ENCODE peak calls at places on chromosome 22, in five cellular contexts. One of them, this sample, is unnamed.

GRCh38 chr22:32410459-32410858 is 1.6 kb downstream of the RTCB start:
- DNase-seq in ovary: no peak
- DNase-seq in uterus: no peak
- DNase-seq in K562: no peak
- DNase-seq in WERI-Rb-1: no peak
- DNase-seq in this sample: no peak

GRCh38 chr22:32395107-32395506 is 16.9 kb downstream of the RTCB start:
- DNase-seq in ovary: no peak
- DNase-seq in uterus: no peak
- DNase-seq in K562: no peak
- DNase-seq in WERI-Rb-1: no peak
- DNase-seq in this sample: no peak

GRCh38 chr22:31533391-31533790 is 37.1 kb downstream of the SFI1 start:
- DNase-seq in ovary: no peak
- DNase-seq in uterus: no peak
- DNase-seq in K562: no peak
- DNase-seq in WERI-Rb-1: no peak
- DNase-seq in this sample: no peak

GRCh38 chr22:43272869-43273318 is 70.3 kb downstream of the SCUBE1 start:
- DNase-seq in ovary: peak
- DNase-seq in uterus: no peak
- DNase-seq in K562: peak
- DNase-seq in WERI-Rb-1: no peak
- DNase-seq in this sample: no peak

GRCh38 chr22:23124611-23125511 is 16.9 kb downstream of the RSPH14 start:
- DNase-seq in ovary: peak
- DNase-seq in uterus: no peak
- DNase-seq in K562: no peak
- DNase-seq in WERI-Rb-1: no peak
- DNase-seq in this sample: no peak

GRCh38 chr22:46593211-46593676 is 26.9 kb upstream of the GRAMD4 start:
- DNase-seq in ovary: no peak
- DNase-seq in uterus: no peak
- DNase-seq in K562: no peak
- DNase-seq in WERI-Rb-1: no peak
- DNase-seq in this sample: no peak

GRCh38 chr22:19759994-19760651 is 455 bp upstream of the TBX1 start:
- DNase-seq in ovary: no peak
- DNase-seq in uterus: no peak
- DNase-seq in K562: no peak
- DNase-seq in WERI-Rb-1: no peak
- DNase-seq in this sample: no peak

GRCh38 chr22:40200795-40201194 is 23.1 kb downstream of the TNRC6B start:
- DNase-seq in ovary: no peak
- DNase-seq in uterus: no peak
- DNase-seq in K562: no peak
- DNase-seq in WERI-Rb-1: no peak
- DNase-seq in this sample: no peak

GRCh38 chr22:39279170-39279850 is 34.5 kb upstream of the PDGFB start:
- DNase-seq in ovary: no peak
- DNase-seq in uterus: no peak
- DNase-seq in K562: no peak
- DNase-seq in WERI-Rb-1: no peak
- DNase-seq in this sample: no peak

GRCh38 chr22:43228330-43228729 is 41.4 kb upstream of the TTLL12 start:
- DNase-seq in ovary: no peak
- DNase-seq in uterus: no peak
- DNase-seq in K562: peak
- DNase-seq in WERI-Rb-1: peak
- DNase-seq in this sample: no peak

GRCh38 chr22:30266445-30267381 is at the start of gene OSM:
- DNase-seq in ovary: no peak
- DNase-seq in uterus: no peak
- DNase-seq in K562: no peak
- DNase-seq in WERI-Rb-1: no peak
- DNase-seq in this sample: no peak

GRCh38 chr22:47168900-47169800 is 406.7 kb downstream of the TBC1D22A start:
- DNase-seq in ovary: peak
- DNase-seq in uterus: no peak
- DNase-seq in K562: peak
- DNase-seq in WERI-Rb-1: peak
- DNase-seq in this sample: no peak

GRCh38 chr22:19126309-19126666 is 4.1 kb upstream of the DGCR2 start:
- DNase-seq in ovary: no peak
- DNase-seq in uterus: no peak
- DNase-seq in K562: no peak
- DNase-seq in WERI-Rb-1: no peak
- DNase-seq in this sample: no peak

GRCh38 chr22:26086359-26086758 is 82.9 kb upstream of the SEZ6L start:
- DNase-seq in ovary: no peak
- DNase-seq in uterus: no peak
- DNase-seq in K562: peak
- DNase-seq in WERI-Rb-1: no peak
- DNase-seq in this sample: no peak

GRCh38 chr22:46430961-46431838 is 95.7 kb downstream of the TRMU start:
- DNase-seq in ovary: no peak
- DNase-seq in uterus: no peak
- DNase-seq in K562: no peak
- DNase-seq in WERI-Rb-1: peak
- DNase-seq in this sample: no peak

GRCh38 chr22:50305658-50306566 is 1.5 kb downstream of the PLXNB2 start:
- DNase-seq in ovary: peak
- DNase-seq in uterus: peak
- DNase-seq in K562: peak
- DNase-seq in WERI-Rb-1: peak
- DNase-seq in this sample: peak

GRCh38 chr22:42959472-42960145 is 55.3 kb downstream of the PACSIN2 start:
- DNase-seq in ovary: no peak
- DNase-seq in uterus: peak
- DNase-seq in K562: peak
- DNase-seq in WERI-Rb-1: no peak
- DNase-seq in this sample: no peak

GRCh38 chr22:29912605-29913398 is 29.8 kb downstream of the MTMR3 start:
- DNase-seq in ovary: no peak
- DNase-seq in uterus: no peak
- DNase-seq in K562: no peak
- DNase-seq in WERI-Rb-1: no peak
- DNase-seq in this sample: no peak

GRCh38 chr22:33022231-33022630 is 36.0 kb downstream of the SYN3 start:
- DNase-seq in ovary: no peak
- DNase-seq in uterus: no peak
- DNase-seq in K562: no peak
- DNase-seq in WERI-Rb-1: no peak
- DNase-seq in this sample: no peak

GRCh38 chr22:30204015-30204741 is 42.4 kb downstream of the LIF start:
- DNase-seq in ovary: no peak
- DNase-seq in uterus: no peak
- DNase-seq in K562: no peak
- DNase-seq in WERI-Rb-1: no peak
- DNase-seq in this sample: no peak

GRCh38 chr22:42937164-42937854 is 77.6 kb downstream of the PACSIN2 start:
- DNase-seq in ovary: no peak
- DNase-seq in uterus: peak
- DNase-seq in K562: peak
- DNase-seq in WERI-Rb-1: no peak
- DNase-seq in this sample: no peak

GRCh38 chr22:20779813-20780148 is 5.9 kb downstream of the SERPIND1 start:
- DNase-seq in ovary: no peak
- DNase-seq in uterus: no peak
- DNase-seq in K562: no peak
- DNase-seq in WERI-Rb-1: no peak
- DNase-seq in this sample: no peak

GRCh38 chr22:45709866-45710265 is 38.2 kb downstream of the ATXN10 start:
- DNase-seq in ovary: no peak
- DNase-seq in uterus: no peak
- DNase-seq in K562: no peak
- DNase-seq in WERI-Rb-1: no peak
- DNase-seq in this sample: no peak

GRCh38 chr22:39097098-39098020 is at the start of gene APOBEC3H:
- DNase-seq in ovary: no peak
- DNase-seq in uterus: peak
- DNase-seq in K562: peak
- DNase-seq in WERI-Rb-1: no peak
- DNase-seq in this sample: no peak

GRCh38 chr22:27212617-27213177 is 555.3 kb downstream of the MIAT start:
- DNase-seq in ovary: peak
- DNase-seq in uterus: peak
- DNase-seq in K562: peak
- DNase-seq in WERI-Rb-1: peak
- DNase-seq in this sample: no peak

GRCh38 chr22:38935023-38935422 is 22.4 kb upstream of the APOBEC3A start:
- DNase-seq in ovary: peak
- DNase-seq in uterus: no peak
- DNase-seq in K562: no peak
- DNase-seq in WERI-Rb-1: no peak
- DNase-seq in this sample: no peak

GRCh38 chr22:46878549-46878948 is 116.1 kb downstream of the TBC1D22A start:
- DNase-seq in ovary: no peak
- DNase-seq in uterus: no peak
- DNase-seq in K562: peak
- DNase-seq in WERI-Rb-1: peak
- DNase-seq in this sample: no peak

GRCh38 chr22:31613286-31613903 is 48.6 kb downstream of the PISD start:
- DNase-seq in ovary: no peak
- DNase-seq in uterus: no peak
- DNase-seq in K562: no peak
- DNase-seq in WERI-Rb-1: no peak
- DNase-seq in this sample: no peak

GRCh38 chr22:20237480-20238440 is 30.4 kb downstream of the RTN4R start:
- DNase-seq in ovary: peak
- DNase-seq in uterus: no peak
- DNase-seq in K562: no peak
- DNase-seq in WERI-Rb-1: no peak
- DNase-seq in this sample: no peak

GRCh38 chr22:43566021-43566420 is 154.2 kb downstream of the MPPED1 start:
- DNase-seq in ovary: no peak
- DNase-seq in uterus: no peak
- DNase-seq in K562: no peak
- DNase-seq in WERI-Rb-1: no peak
- DNase-seq in this sample: no peak

GRCh38 chr22:29837780-29838598 is at the start of gene ASCC2:
- DNase-seq in ovary: peak
- DNase-seq in uterus: peak
- DNase-seq in K562: peak
- DNase-seq in WERI-Rb-1: peak
- DNase-seq in this sample: peak

GRCh38 chr22:31160328-31160978 is 471 bp downstream of the RNF185 start:
- DNase-seq in ovary: no peak
- DNase-seq in uterus: no peak
- DNase-seq in K562: peak
- DNase-seq in WERI-Rb-1: no peak
- DNase-seq in this sample: no peak

DNA sequence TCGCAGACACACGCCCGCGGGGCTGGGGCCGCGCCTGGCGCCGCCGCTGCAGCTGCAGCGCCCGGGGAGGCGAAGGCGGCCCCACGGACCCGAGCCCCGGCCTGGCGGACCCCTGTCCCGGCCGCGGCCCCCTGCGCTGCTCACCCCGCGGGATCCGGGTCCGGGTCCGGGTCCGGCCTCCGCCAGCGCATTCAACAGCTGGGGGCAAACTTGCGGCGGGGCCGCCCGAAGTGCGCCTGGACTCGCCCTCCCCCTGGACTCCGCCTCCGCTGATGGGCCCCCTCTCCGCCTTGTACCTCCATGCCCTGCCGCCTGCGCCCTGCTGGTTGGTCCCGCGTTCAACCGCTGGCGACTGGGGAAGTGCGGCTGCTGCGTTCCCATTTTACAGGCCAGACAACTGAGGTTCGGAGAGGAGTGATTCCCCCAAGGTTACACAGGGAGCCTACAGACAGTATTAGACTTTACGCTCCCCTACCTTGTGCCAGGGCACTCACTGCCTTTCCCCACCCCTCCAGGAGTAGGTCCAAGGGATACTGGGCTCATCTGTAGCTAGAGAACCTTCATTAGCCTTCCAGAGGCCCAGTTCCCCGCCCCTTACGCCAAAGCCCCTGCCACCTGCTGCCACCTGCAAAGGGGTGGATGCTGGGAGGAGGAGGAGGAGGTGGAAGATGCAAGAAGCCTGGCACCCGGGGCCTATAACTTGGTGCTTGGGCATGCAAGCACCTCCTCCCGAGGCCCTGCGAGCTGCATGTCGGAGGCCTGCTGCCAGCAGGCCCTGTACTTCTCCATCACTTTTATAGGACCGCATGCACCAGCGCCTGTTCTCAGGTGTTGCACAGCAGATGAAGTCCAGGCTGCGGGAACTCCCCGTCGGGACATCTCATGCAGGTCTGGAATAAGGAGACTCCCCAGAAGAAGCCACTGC is 694 bp upstream of the ELFN2 start:
- DNase-seq in ovary: no peak
- DNase-seq in uterus: no peak
- DNase-seq in K562: no peak
- DNase-seq in WERI-Rb-1: no peak
- DNase-seq in this sample: no peak
- H3K4me3 ChIP-seq in ovary: no peak
- H3K4me3 ChIP-seq in uterus: no peak
- H3K4me3 ChIP-seq in K562: no peak
- H3K4me3 ChIP-seq in WERI-Rb-1: no peak
- H3K4me3 ChIP-seq in this sample: peak

GRCh38 chr22:21865041-21865440 is 2.4 kb downstream of the MAPK1 start:
- DNase-seq in ovary: no peak
- DNase-seq in uterus: peak
- DNase-seq in K562: peak
- DNase-seq in WERI-Rb-1: no peak
- DNase-seq in this sample: no peak
- H3K4me3 ChIP-seq in ovary: no peak
- H3K4me3 ChIP-seq in uterus: no peak
- H3K4me3 ChIP-seq in K562: peak
- H3K4me3 ChIP-seq in WERI-Rb-1: no peak
- H3K4me3 ChIP-seq in this sample: no peak

GRCh38 chr22:17939579-17939978 is 84.8 kb downstream of the MICAL3 start:
- DNase-seq in ovary: no peak
- DNase-seq in uterus: no peak
- DNase-seq in K562: no peak
- DNase-seq in WERI-Rb-1: no peak
- DNase-seq in this sample: no peak

GRCh38 chr22:17944205-17944725 is 80.1 kb downstream of the MICAL3 start:
- DNase-seq in ovary: no peak
- DNase-seq in uterus: no peak
- DNase-seq in K562: no peak
- DNase-seq in WERI-Rb-1: no peak
- DNase-seq in this sample: no peak

GRCh38 chr22:17943533-17944204 is 80.7 kb downstream of the MICAL3 start:
- DNase-seq in ovary: no peak
- DNase-seq in uterus: no peak
- DNase-seq in K562: no peak
- DNase-seq in WERI-Rb-1: no peak
- DNase-seq in this sample: no peak

GRCh38 chr22:17942721-17943120 is 81.6 kb downstream of the MICAL3 start:
- DNase-seq in ovary: no peak
- DNase-seq in uterus: no peak
- DNase-seq in K562: no peak
- DNase-seq in WERI-Rb-1: no peak
- DNase-seq in this sample: no peak

GRCh38 chr22:17941501-17942406 is 82.6 kb downstream of the MICAL3 start:
- DNase-seq in ovary: no peak
- DNase-seq in uterus: no peak
- DNase-seq in K562: no peak
- DNase-seq in WERI-Rb-1: no peak
- DNase-seq in this sample: no peak
- H3K4me3 ChIP-seq in ovary: no peak
- H3K4me3 ChIP-seq in uterus: no peak
- H3K4me3 ChIP-seq in K562: no peak
- H3K4me3 ChIP-seq in WERI-Rb-1: no peak
- H3K4me3 ChIP-seq in this sample: no peak

GRCh38 chr22:24506802-24507438 is 11.8 kb downstream of the UPB1 start:
- DNase-seq in ovary: peak
- DNase-seq in uterus: no peak
- DNase-seq in K562: no peak
- DNase-seq in WERI-Rb-1: no peak
- DNase-seq in this sample: no peak
- H3K4me3 ChIP-seq in ovary: no peak
- H3K4me3 ChIP-seq in uterus: no peak
- H3K4me3 ChIP-seq in K562: no peak
- H3K4me3 ChIP-seq in WERI-Rb-1: no peak
- H3K4me3 ChIP-seq in this sample: no peak